ENCODE peak calls at places on chromosomes 1 and 21, in six cellular contexts. One of them, this sample, is unnamed.

GRCh38 chr1:52032785-52033131 is 852 bp downstream of the KTI12 start:
- DNase-seq in AG10803: peak
- DNase-seq in epithelial cell of esophagus: peak
- DNase-seq in PC-9: peak
- DNase-seq in H9: peak
- DNase-seq in mammary epithelial cell: no peak
- DNase-seq in this sample: peak

GRCh38 chr1:112544011-112544688 is 35.4 kb downstream of the WNT2B start:
- DNase-seq in AG10803: peak
- DNase-seq in epithelial cell of esophagus: peak
- DNase-seq in PC-9: peak
- DNase-seq in H9: no peak
- DNase-seq in mammary epithelial cell: peak
- DNase-seq in this sample: no peak

GRCh38 chr21:46142581-46143473 is 12.6 kb downstream of the FTCD start:
- DNase-seq in AG10803: no peak
- DNase-seq in epithelial cell of esophagus: no peak
- DNase-seq in PC-9: no peak
- DNase-seq in H9: no peak
- DNase-seq in mammary epithelial cell: no peak
- DNase-seq in this sample: peak

GRCh38 chr1:23436520-23437354 is 12.2 kb upstream of the TCEA3 start:
- DNase-seq in AG10803: no peak
- DNase-seq in epithelial cell of esophagus: no peak
- DNase-seq in PC-9: no peak
- DNase-seq in H9: peak
- DNase-seq in mammary epithelial cell: no peak
- DNase-seq in this sample: peak

GRCh38 chr1:239361403-239361802 is 25.0 kb upstream of the CHRM3 start:
- DNase-seq in AG10803: peak
- DNase-seq in epithelial cell of esophagus: peak
- DNase-seq in PC-9: no peak
- DNase-seq in H9: no peak
- DNase-seq in mammary epithelial cell: peak
- DNase-seq in this sample: no peak

GRCh38 chr1:27672750-27673112 is 739 bp upstream of the IFI6 start:
- DNase-seq in AG10803: peak
- DNase-seq in epithelial cell of esophagus: no peak
- DNase-seq in PC-9: no peak
- DNase-seq in H9: no peak
- DNase-seq in mammary epithelial cell: no peak
- DNase-seq in this sample: no peak

GRCh38 chr1:119603695-119604094 is 44.4 kb downstream of the ZNF697 start:
- DNase-seq in AG10803: no peak
- DNase-seq in epithelial cell of esophagus: peak
- DNase-seq in PC-9: no peak
- DNase-seq in H9: no peak
- DNase-seq in mammary epithelial cell: peak
- DNase-seq in this sample: no peak

GRCh38 chr1:151716771-151717631 is at the start of gene CELF3:
- DNase-seq in AG10803: no peak
- DNase-seq in epithelial cell of esophagus: peak
- DNase-seq in PC-9: no peak
- DNase-seq in H9: peak
- DNase-seq in mammary epithelial cell: no peak
- DNase-seq in this sample: peak

GRCh38 chr1:205450448-205450847 is 5.4 kb downstream of the BLACAT1 start:
- DNase-seq in AG10803: no peak
- DNase-seq in epithelial cell of esophagus: no peak
- DNase-seq in PC-9: peak
- DNase-seq in H9: peak
- DNase-seq in mammary epithelial cell: peak
- DNase-seq in this sample: no peak

GRCh38 chr1:209839875-209840491 is 12.2 kb downstream of the UTP25 start:
- DNase-seq in AG10803: peak
- DNase-seq in epithelial cell of esophagus: peak
- DNase-seq in PC-9: peak
- DNase-seq in H9: no peak
- DNase-seq in mammary epithelial cell: peak
- DNase-seq in this sample: no peak

GRCh38 chr21:43278766-43279577 is 110.2 kb downstream of the CRYAA start:
- DNase-seq in AG10803: no peak
- DNase-seq in epithelial cell of esophagus: no peak
- DNase-seq in PC-9: no peak
- DNase-seq in H9: no peak
- DNase-seq in mammary epithelial cell: no peak
- DNase-seq in this sample: no peak

GRCh38 chr1:56535362-56535761 is 44.0 kb downstream of the PLPP3 start:
- DNase-seq in AG10803: no peak
- DNase-seq in epithelial cell of esophagus: no peak
- DNase-seq in PC-9: no peak
- DNase-seq in H9: peak
- DNase-seq in mammary epithelial cell: no peak
- DNase-seq in this sample: no peak

GRCh38 chr1:201183209-201183608 is 7.4 kb upstream of the IGFN1 start:
- DNase-seq in AG10803: no peak
- DNase-seq in epithelial cell of esophagus: peak
- DNase-seq in PC-9: no peak
- DNase-seq in H9: no peak
- DNase-seq in mammary epithelial cell: peak
- DNase-seq in this sample: no peak

GRCh38 chr1:225878282-225878681 is 3.9 kb downstream of the TMEM63A start:
- DNase-seq in AG10803: no peak
- DNase-seq in epithelial cell of esophagus: no peak
- DNase-seq in PC-9: no peak
- DNase-seq in H9: no peak
- DNase-seq in mammary epithelial cell: no peak
- DNase-seq in this sample: no peak

GRCh38 chr1:229234870-229235472 is 35.9 kb upstream of the RAB4A start:
- DNase-seq in AG10803: no peak
- DNase-seq in epithelial cell of esophagus: no peak
- DNase-seq in PC-9: no peak
- DNase-seq in H9: no peak
- DNase-seq in mammary epithelial cell: no peak
- DNase-seq in this sample: no peak

GRCh38 chr1:112209493-112209892 is 186.5 kb upstream of the CTTNBP2NL start:
- DNase-seq in AG10803: no peak
- DNase-seq in epithelial cell of esophagus: peak
- DNase-seq in PC-9: no peak
- DNase-seq in H9: no peak
- DNase-seq in mammary epithelial cell: peak
- DNase-seq in this sample: no peak

GRCh38 chr1:27545876-27546275 is 55.9 kb upstream of the WASF2 start:
- DNase-seq in AG10803: no peak
- DNase-seq in epithelial cell of esophagus: no peak
- DNase-seq in PC-9: no peak
- DNase-seq in H9: no peak
- DNase-seq in mammary epithelial cell: no peak
- DNase-seq in this sample: no peak

GRCh38 chr1:53328490-53329182 is 766 bp upstream of the LRP8 start:
- DNase-seq in AG10803: no peak
- DNase-seq in epithelial cell of esophagus: peak
- DNase-seq in PC-9: no peak
- DNase-seq in H9: peak
- DNase-seq in mammary epithelial cell: no peak
- DNase-seq in this sample: no peak

GRCh38 chr1:59747469-59748014 is 67.2 kb upstream of the HOOK1 start:
- DNase-seq in AG10803: no peak
- DNase-seq in epithelial cell of esophagus: no peak
- DNase-seq in PC-9: no peak
- DNase-seq in H9: no peak
- DNase-seq in mammary epithelial cell: no peak
- DNase-seq in this sample: no peak

GRCh38 chr1:231603598-231604275 is 22.9 kb upstream of the DISC1 start:
- DNase-seq in AG10803: peak
- DNase-seq in epithelial cell of esophagus: peak
- DNase-seq in PC-9: peak
- DNase-seq in H9: peak
- DNase-seq in mammary epithelial cell: peak
- DNase-seq in this sample: no peak

GRCh38 chr1:163035791-163036249 is 33.3 kb upstream of the RGS4 start:
- DNase-seq in AG10803: peak
- DNase-seq in epithelial cell of esophagus: peak
- DNase-seq in PC-9: peak
- DNase-seq in H9: no peak
- DNase-seq in mammary epithelial cell: peak
- DNase-seq in this sample: peak

GRCh38 chr1:199691540-199691939 is 336.0 kb upstream of the NR5A2 start:
- DNase-seq in AG10803: peak
- DNase-seq in epithelial cell of esophagus: peak
- DNase-seq in PC-9: peak
- DNase-seq in H9: no peak
- DNase-seq in mammary epithelial cell: peak
- DNase-seq in this sample: no peak

GRCh38 chr1:4931486-4931885 is 277.1 kb downstream of the AJAP1 start:
- DNase-seq in AG10803: no peak
- DNase-seq in epithelial cell of esophagus: peak
- DNase-seq in PC-9: no peak
- DNase-seq in H9: peak
- DNase-seq in mammary epithelial cell: no peak
- DNase-seq in this sample: no peak

GRCh38 chr1:208052926-208053407 is 142.0 kb upstream of the CD34 start:
- DNase-seq in AG10803: no peak
- DNase-seq in epithelial cell of esophagus: no peak
- DNase-seq in PC-9: no peak
- DNase-seq in H9: no peak
- DNase-seq in mammary epithelial cell: no peak
- DNase-seq in this sample: no peak

GRCh38 chr1:232211149-232211548 is 418.8 kb downstream of the SIPA1L2 start:
- DNase-seq in AG10803: no peak
- DNase-seq in epithelial cell of esophagus: no peak
- DNase-seq in PC-9: no peak
- DNase-seq in H9: peak
- DNase-seq in mammary epithelial cell: no peak
- DNase-seq in this sample: peak

GRCh38 chr1:232038704-232039103 is 412.1 kb downstream of the DISC1 start:
- DNase-seq in AG10803: no peak
- DNase-seq in epithelial cell of esophagus: no peak
- DNase-seq in PC-9: no peak
- DNase-seq in H9: no peak
- DNase-seq in mammary epithelial cell: no peak
- DNase-seq in this sample: no peak

DNA sequence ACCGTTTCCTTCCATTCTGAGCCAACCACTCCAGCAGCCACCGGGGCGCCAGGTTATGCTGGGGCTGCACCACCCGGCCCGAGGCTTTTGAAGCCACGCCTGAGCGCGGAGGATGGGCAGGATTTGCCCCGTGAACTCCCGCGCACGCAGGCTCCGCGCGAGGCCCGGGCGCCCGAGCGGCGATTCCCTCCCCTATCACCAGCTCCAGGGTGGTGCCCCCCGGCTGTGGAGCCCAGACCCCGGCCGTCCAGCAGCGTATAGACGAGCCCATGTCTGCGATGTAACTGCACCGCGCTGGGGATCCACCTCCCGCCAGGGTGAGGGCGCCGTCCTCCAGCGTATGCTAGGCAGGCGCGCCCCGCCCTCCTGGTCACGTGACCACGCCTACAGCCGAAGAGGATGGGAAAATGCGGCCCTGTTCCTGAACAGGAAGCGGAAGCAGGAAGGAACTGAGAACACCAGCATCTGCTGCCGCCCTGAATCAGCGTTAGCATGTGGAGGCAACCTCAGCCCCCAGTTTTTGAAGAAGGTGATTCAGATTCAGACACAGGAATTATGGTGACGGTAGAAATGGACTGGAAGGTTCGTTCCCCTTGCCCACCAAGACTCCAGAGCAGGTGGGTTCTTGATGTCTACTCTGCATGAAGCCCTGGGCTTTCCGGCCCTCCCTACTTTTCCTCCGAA is 46.0 kb downstream of the VPS26C start:
- DNase-seq in AG10803: peak
- DNase-seq in epithelial cell of esophagus: peak
- DNase-seq in PC-9: peak
- DNase-seq in H9: peak
- DNase-seq in mammary epithelial cell: peak
- DNase-seq in this sample: peak
- TF ChIP-seq CTCF in AG10803: peak
- TF ChIP-seq CTCF in epithelial cell of esophagus: peak
- TF ChIP-seq CTCF in PC-9: no peak
- TF ChIP-seq CTCF in H9: no peak
- TF ChIP-seq CTCF in mammary epithelial cell: no peak
- TF ChIP-seq CTCF in this sample: no peak

DNA sequence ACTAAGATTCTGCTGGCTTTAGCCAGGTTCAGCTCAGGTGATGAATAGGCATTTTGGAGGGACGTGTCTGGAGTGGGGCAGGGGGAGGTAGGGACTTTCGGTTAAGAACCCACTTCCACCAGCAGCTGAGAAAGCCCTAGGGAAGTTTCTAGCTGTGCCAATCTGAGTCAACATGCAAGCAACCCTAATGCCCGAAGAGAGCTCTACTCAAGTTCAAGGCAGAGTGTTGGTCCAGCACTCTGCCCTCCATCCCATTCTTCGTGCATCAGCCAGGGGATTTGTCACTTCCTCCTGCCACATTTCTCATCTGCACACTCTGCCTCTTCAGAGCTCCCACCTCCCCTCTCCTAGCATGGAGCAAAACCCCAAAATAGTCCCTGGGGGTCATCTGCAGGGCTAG is 208.8 kb downstream of the HIVEP3 start:
- DNase-seq in AG10803: no peak
- DNase-seq in epithelial cell of esophagus: no peak
- DNase-seq in PC-9: no peak
- DNase-seq in H9: no peak
- DNase-seq in mammary epithelial cell: no peak
- DNase-seq in this sample: no peak
- TF ChIP-seq CTCF in AG10803: no peak
- TF ChIP-seq CTCF in epithelial cell of esophagus: no peak
- TF ChIP-seq CTCF in PC-9: no peak
- TF ChIP-seq CTCF in H9: no peak
- TF ChIP-seq CTCF in mammary epithelial cell: no peak
- TF ChIP-seq CTCF in this sample: no peak

GRCh38 chr1:18815203-18815531 is 44.3 kb downstream of the TAS1R2 start:
- DNase-seq in AG10803: no peak
- DNase-seq in epithelial cell of esophagus: no peak
- DNase-seq in PC-9: no peak
- DNase-seq in H9: no peak
- DNase-seq in mammary epithelial cell: no peak
- DNase-seq in this sample: no peak

GRCh38 chr1:18814340-18815202 is 44.9 kb downstream of the TAS1R2 start:
- DNase-seq in AG10803: no peak
- DNase-seq in epithelial cell of esophagus: no peak
- DNase-seq in PC-9: no peak
- DNase-seq in H9: no peak
- DNase-seq in mammary epithelial cell: no peak
- DNase-seq in this sample: no peak

GRCh38 chr1:18818036-18818435 is 41.4 kb downstream of the TAS1R2 start:
- DNase-seq in AG10803: no peak
- DNase-seq in epithelial cell of esophagus: no peak
- DNase-seq in PC-9: no peak
- DNase-seq in H9: no peak
- DNase-seq in mammary epithelial cell: no peak
- DNase-seq in this sample: no peak

GRCh38 chr1:18817316-18817715 is 42.1 kb downstream of the TAS1R2 start:
- DNase-seq in AG10803: no peak
- DNase-seq in epithelial cell of esophagus: no peak
- DNase-seq in PC-9: no peak
- DNase-seq in H9: no peak
- DNase-seq in mammary epithelial cell: no peak
- DNase-seq in this sample: no peak

GRCh38 chr1:18816808-18817207 is 42.7 kb downstream of the TAS1R2 start:
- DNase-seq in AG10803: peak
- DNase-seq in epithelial cell of esophagus: no peak
- DNase-seq in PC-9: no peak
- DNase-seq in H9: no peak
- DNase-seq in mammary epithelial cell: no peak
- DNase-seq in this sample: no peak
- TF ChIP-seq CTCF in AG10803: no peak
- TF ChIP-seq CTCF in epithelial cell of esophagus: no peak
- TF ChIP-seq CTCF in PC-9: no peak
- TF ChIP-seq CTCF in H9: no peak
- TF ChIP-seq CTCF in mammary epithelial cell: no peak
- TF ChIP-seq CTCF in this sample: no peak

GRCh38 chr21:31558839-31559367 is 100.6 kb upstream of the SOD1 start:
- DNase-seq in AG10803: peak
- DNase-seq in epithelial cell of esophagus: peak
- DNase-seq in PC-9: peak
- DNase-seq in H9: peak
- DNase-seq in mammary epithelial cell: peak
- DNase-seq in this sample: peak
- TF ChIP-seq CTCF in AG10803: no peak
- TF ChIP-seq CTCF in epithelial cell of esophagus: no peak
- TF ChIP-seq CTCF in PC-9: no peak
- TF ChIP-seq CTCF in H9: peak
- TF ChIP-seq CTCF in mammary epithelial cell: no peak
- TF ChIP-seq CTCF in this sample: peak